ENCODE peak calls at places on chromosomes 13 and 19, in eight cellular contexts. X, G, I, Q, K, H, Z and R are unnamed samples.

GRCh38 chr13:26759156-26759906 is 1.3 kb downstream of the GPR12 start:
- DNase-seq in K (no peak), X (no peak), I (no peak), Q (no peak), G (no peak), H (no peak), Z (no peak), R (no peak)

GRCh38 chr13:21466527-21466926 is 7.4 kb upstream of the ZDHHC20 start:
- DNase-seq in Z (no peak), I (no peak), X (no peak), G (peak; percentile 13), Q (no peak), H (no peak), K (no peak), R (no peak)

GRCh38 chr13:40422588-40423235 is 243.7 kb downstream of the FOXO1 start:
- DNase-seq in Z (no peak), I (no peak), X (no peak), H (no peak), K (no peak), Q (no peak), G (no peak), R (no peak)

GRCh38 chr19:1087813-1088418 is 7.3 kb downstream of the POLR2E start:
- DNase-seq in I (peak; percentile 69), X (no peak), G (no peak), Q (no peak), H (no peak), K (peak; percentile 68), Z (no peak), R (no peak)

GRCh38 chr19:15279326-15279904 is 47.2 kb upstream of the EPHX3 start:
- DNase-seq in K (no peak), G (no peak), X (no peak), Z (no peak), H (no peak), Q (no peak), I (no peak), R (no peak)

GRCh38 chr13:89783221-89783755 is 1564.2 kb upstream of the MIR17HG start:
- DNase-seq in I (no peak), Q (no peak), Z (no peak), X (no peak), K (no peak), H (no peak), G (no peak), R (no peak)

GRCh38 chr13:42373048-42373812 is 101.3 kb downstream of the AKAP11 start:
- DNase-seq in G (no peak), K (no peak), Z (no peak), H (no peak), I (no peak), X (no peak), Q (no peak), R (no peak)

GRCh38 chr19:5622465-5623396 is at the start of the genes SAFB and SAFB2:
- DNase-seq in G (peak; percentile 100), H (peak; percentile 100), I (peak; percentile 100), K (peak; percentile 100), Q (peak; percentile 99), Z (peak; percentile 98), X (peak; percentile 99), R (peak; percentile 100)

GRCh38 chr19:5631511-5632240 is 8.8 kb downstream of the SAFB start:
- DNase-seq in K (no peak), Z (no peak), X (no peak), I (no peak), G (no peak), H (peak; percentile 53), Q (no peak), R (no peak)

GRCh38 chr13:40206241-40207109 is 460.0 kb downstream of the FOXO1 start:
- DNase-seq in G (no peak), I (no peak), K (no peak), Z (no peak), Q (no peak), X (peak; percentile 50), H (peak; percentile 80), R (no peak)

GRCh38 chr19:15292847-15293582 is 39.3 kb downstream of the BRD4 start:
- DNase-seq in Q (no peak), I (no peak), H (peak; percentile 53), Z (no peak), G (no peak), X (no peak), K (no peak), R (no peak)

GRCh38 chr19:15447057-15447456 is 2.7 kb downstream of the WIZ start:
- DNase-seq in Z (no peak), X (no peak), I (no peak), Q (no peak), G (no peak), H (no peak), K (no peak), R (no peak)

GRCh38 chr13:65932587-65933239 is 1297.4 kb downstream of the PCDH9 start:
- DNase-seq in Z (no peak), I (no peak), H (peak; percentile 36), Q (no peak), X (no peak), K (no peak), G (no peak), R (peak; percentile 73)

DNA sequence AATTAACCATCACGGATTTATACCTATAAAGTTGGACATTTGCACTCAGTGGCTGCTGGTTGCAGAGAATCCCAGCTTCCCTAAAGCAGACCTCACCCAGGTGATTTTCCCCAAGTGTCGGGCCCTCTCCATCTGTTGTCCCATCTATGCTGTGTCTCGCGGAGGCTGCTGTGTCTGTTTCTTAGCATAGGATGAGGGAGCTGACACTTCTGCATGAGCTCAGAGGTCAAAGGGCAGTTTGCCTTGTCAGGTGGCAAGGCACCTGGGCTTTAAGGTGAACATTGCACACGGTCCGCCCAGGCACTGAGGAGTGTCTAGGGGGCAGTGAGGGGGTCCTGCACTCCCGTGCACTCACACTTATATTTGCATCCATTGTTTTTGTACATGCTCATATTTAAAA is 151.6 kb downstream of the ZIC5 start:
- DNase-seq in X (no peak), K (no peak), Z (no peak), H (no peak), G (peak; percentile 12), I (no peak), Q (no peak), R (no peak)
- TF ChIP-seq CTCF in X (no peak), K (no peak), Z (no peak), H (no peak), G (no peak), I (no peak), Q (no peak), R (no peak)

GRCh38 chr19:37997911-37998344 is 90.9 kb downstream of the SIPA1L3 start:
- DNase-seq in H (peak; percentile 98), Z (no peak), I (no peak), G (peak; percentile 58), Q (no peak), X (no peak), K (no peak), R (peak; percentile 95)

GRCh38 chr19:37998801-37999308 is 91.8 kb downstream of the SIPA1L3 start:
- DNase-seq in K (no peak), I (no peak), G (no peak), H (no peak), X (no peak), Q (no peak), Z (no peak), R (no peak)

GRCh38 chr19:38003427-38004099 is 96.6 kb downstream of the SIPA1L3 start:
- DNase-seq in Z (no peak), Q (peak; percentile 74), K (peak; percentile 73), G (peak; percentile 78), I (peak; percentile 54), H (peak; percentile 81), X (peak; percentile 56), R (peak; percentile 97)

GRCh38 chr19:38001158-38001781 is 94.3 kb downstream of the SIPA1L3 start:
- DNase-seq in X (no peak), G (no peak), K (no peak), Q (no peak), I (no peak), Z (no peak), H (no peak), R (no peak)

DNA sequence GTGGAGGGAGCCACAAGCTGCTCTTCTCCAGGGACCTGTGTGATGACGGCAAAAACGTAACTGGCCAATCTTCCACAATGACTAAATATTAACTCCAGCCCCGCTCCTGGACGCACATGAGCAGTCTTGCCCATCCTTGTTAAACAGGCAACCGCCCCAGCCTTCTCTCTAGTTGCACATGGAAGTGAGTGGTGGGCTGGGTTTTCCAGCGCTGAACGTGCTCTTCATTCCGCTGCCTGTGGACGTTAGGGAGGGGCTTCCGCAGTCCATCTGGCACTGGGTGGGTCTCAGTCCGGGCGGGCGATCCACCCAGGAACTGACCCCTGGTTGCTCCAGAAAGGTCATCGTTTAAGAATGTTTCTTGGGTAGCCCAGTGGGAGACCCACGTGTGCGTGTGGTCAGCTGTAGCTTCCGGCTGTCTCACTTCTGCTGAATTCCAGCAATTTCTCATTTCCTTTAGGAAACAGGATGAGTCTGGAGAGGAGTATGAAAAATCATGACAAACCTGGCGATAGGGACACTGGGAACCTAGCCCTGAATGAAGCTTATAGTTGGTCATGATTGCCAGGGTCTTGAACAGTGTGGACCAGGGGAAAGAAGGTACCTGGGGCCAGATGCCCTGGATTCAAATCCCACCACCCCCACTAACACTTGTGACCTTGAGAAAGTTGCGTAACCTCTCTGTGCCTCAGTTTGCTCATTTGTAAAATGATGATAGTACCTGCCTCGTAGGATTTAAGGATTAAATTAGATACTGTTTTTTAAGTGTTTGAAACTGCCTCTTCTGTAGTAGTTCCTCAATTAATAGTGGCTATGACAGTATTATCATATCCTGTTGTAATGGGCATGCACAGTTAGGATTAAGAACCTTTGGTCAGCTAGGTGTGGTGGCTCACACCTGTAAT is 92.6 kb downstream of the SIPA1L3 start:
- DNase-seq in X (peak; percentile 27), I (no peak), Q (no peak), H (peak; percentile 98), K (peak; percentile 69), Z (no peak), G (no peak), R (peak; percentile 97)
- H3K4me3 ChIP-seq in X (no peak overlapping the region), I (no peak overlapping the region), Q (no peak overlapping the region), H (no peak overlapping the region), K (no peak overlapping the region), Z (no peak overlapping the region), G (no peak overlapping the region), R (no peak overlapping the region)

DNA sequence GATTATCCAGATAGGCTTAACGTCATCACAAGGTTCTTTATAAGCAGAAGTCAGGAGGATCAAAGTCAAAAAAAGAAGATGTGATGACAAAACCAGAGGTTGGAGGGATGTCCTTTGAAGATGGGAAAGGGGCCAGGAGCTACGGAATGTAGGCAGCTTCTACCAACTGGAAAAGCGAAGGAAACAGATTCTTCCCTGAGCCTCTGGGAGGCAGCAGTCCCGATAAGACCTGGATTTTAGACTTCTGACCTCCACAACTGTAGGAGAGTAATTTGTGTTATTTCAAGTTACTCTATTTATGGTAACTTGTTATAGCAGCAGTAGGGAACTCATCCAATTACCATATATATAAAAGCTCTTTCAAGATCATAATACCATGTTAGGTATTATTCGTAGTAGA is 98.8 kb upstream of the MYCBP2 start:
- DNase-seq in X (no peak), K (no peak), Q (no peak), G (no peak), H (no peak), I (no peak), Z (no peak), R (no peak)
- TF ChIP-seq CTCF in X (no peak), K (no peak), Q (no peak), G (no peak), H (no peak), I (no peak), Z (no peak), R (no peak)

DNA sequence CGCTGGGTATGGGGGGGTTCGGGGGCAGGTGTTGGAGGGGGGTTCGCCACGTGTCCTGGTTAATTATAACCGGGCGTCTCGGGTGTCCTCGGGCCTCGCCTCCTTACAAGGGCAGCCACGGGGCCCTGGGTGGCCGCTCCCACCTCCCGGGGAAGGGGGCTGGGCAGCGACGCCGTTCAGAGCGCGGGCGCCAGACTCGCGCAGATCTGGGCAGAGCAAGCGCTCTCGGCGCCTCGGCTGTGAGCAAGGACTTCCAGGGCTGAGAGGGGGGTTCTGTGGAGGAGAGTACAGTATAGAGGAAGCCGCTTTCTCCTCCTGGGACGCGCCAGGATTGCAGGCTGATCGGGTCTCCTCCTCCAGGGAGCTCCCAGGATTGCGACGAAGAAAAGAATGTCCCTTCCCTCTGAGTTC is 1.0 kb upstream of the CKM start:
- DNase-seq in I (peak; percentile 14), Z (no peak), G (peak; percentile 51), Q (no peak), X (no peak), H (no peak), K (peak; percentile 92), R (peak; percentile 30)
- H3K4me3 ChIP-seq in I (peak overlapping the region; percentile 7), Z (no peak overlapping the region), G (peak overlapping the region; percentile 33), Q (no peak overlapping the region), X (no peak overlapping the region), H (no peak overlapping the region), K (peak overlapping the region; percentile 60), R (peak overlapping the region; percentile 18)